ENCODE peak calls at places on chromosomes 4 and X, in five cellular contexts. T, Q, I, Y and S are unnamed samples.

GRCh38 chrX:130196453-130196852 is 24.7 kb downstream of the RAB33A start:
- DNase-seq in T (no peak), Q (no peak), I (no peak), Y (peak; percentile 65), S (no peak)

GRCh38 chr4:61200195-61200990 is at the start of gene ADGRL3:
- DNase-seq in T (peak; percentile 81), Q (peak; percentile 89), I (no peak), Y (no peak), S (peak; percentile 3)

GRCh38 chr4:68929076-68929737 is 22.4 kb downstream of the UGT2A3 start:
- DNase-seq in T (no peak), Q (no peak), I (no peak), Y (no peak), S (no peak)

GRCh38 chr4:66273110-66273509 is 602.8 kb upstream of the EPHA5 start:
- DNase-seq in T (no peak), Q (no peak), I (no peak), Y (no peak), S (no peak)

GRCh38 chrX:10722804-10723364 is 102.5 kb upstream of the MID1 start:
- DNase-seq in T (peak; percentile 65), Q (peak; percentile 46), I (peak; percentile 36), Y (peak; percentile 82), S (peak; percentile 65)

GRCh38 chrX:69556094-69557011 is 52.2 kb downstream of the NALF2 start:
- DNase-seq in T (no peak), Q (peak; percentile 88), I (no peak), Y (no peak), S (peak; percentile 28)

GRCh38 chr4:123573866-123574508 is 177.4 kb downstream of the SPRY1 start:
- DNase-seq in T (no peak), Q (no peak), I (no peak), Y (no peak), S (no peak)

GRCh38 chr4:10584042-10584441 is 100.5 kb downstream of the CLNK start:
- DNase-seq in T (no peak), Q (no peak), I (no peak), Y (peak; percentile 75), S (peak; percentile 76)

GRCh38 chr4:26916195-26916594 is 55.6 kb downstream of the STIM2 start:
- DNase-seq in T (peak; percentile 34), Q (no peak), I (no peak), Y (peak; percentile 23), S (peak; percentile 30)

GRCh38 chrX:39725928-39726619 is 371.7 kb downstream of the BCOR start:
- DNase-seq in T (peak; percentile 24), Q (no peak), I (no peak), Y (peak; percentile 91), S (peak; percentile 86)

GRCh38 chrX:10676239-10676971 is 56.0 kb upstream of the MID1 start:
- DNase-seq in T (no peak), Q (peak; percentile 27), I (no peak), Y (no peak), S (no peak)

GRCh38 chr4:29588615-29589014 is 1131.6 kb upstream of the PCDH7 start:
- DNase-seq in T (no peak), Q (no peak), I (no peak), Y (no peak), S (peak; percentile 14)

GRCh38 chr4:41873380-41874295 is 61.6 kb upstream of the TMEM33 start:
- DNase-seq in T (peak; percentile 88), Q (peak; percentile 65), I (no peak), Y (no peak), S (no peak)

GRCh38 chr4:53505947-53506346 is 85.3 kb downstream of the LNX1 start:
- DNase-seq in T (no peak), Q (no peak), I (no peak), Y (no peak), S (peak; percentile 38)

GRCh38 chr4:52317981-52318380 is 266.9 kb downstream of the SPATA18 start:
- DNase-seq in T (no peak), Q (no peak), I (no peak), Y (no peak), S (no peak)

GRCh38 chrX:17266171-17266570 is 108.8 kb upstream of the NHS start:
- DNase-seq in T (no peak), Q (no peak), I (no peak), Y (no peak), S (no peak)

GRCh38 chr4:40562681-40563080 is 67.0 kb downstream of the RBM47 start:
- DNase-seq in T (no peak), Q (no peak), I (no peak), Y (no peak), S (peak; percentile 45)

GRCh38 chr4:24887881-24888430 is 24.9 kb downstream of the CCDC149 start:
- DNase-seq in T (no peak), Q (no peak), I (no peak), Y (no peak), S (no peak)

GRCh38 chr4:5036239-5036638 is 15.0 kb upstream of the STK32B start:
- DNase-seq in T (no peak), Q (no peak), I (no peak), Y (peak; percentile 86), S (peak; percentile 75)

GRCh38 chr4:100789991-100790390 is 272.2 kb upstream of the EMCN start:
- DNase-seq in T (no peak), Q (no peak), I (no peak), Y (no peak), S (no peak)

GRCh38 chr4:152719856-152720556 is 40.2 kb upstream of the TMEM154 start:
- DNase-seq in T (no peak), Q (no peak), I (no peak), Y (no peak), S (peak; percentile 21)

GRCh38 chr4:84799318-84799717 is 167.2 kb downstream of the WDFY3 start:
- DNase-seq in T (no peak), Q (no peak), I (no peak), Y (no peak), S (no peak)

GRCh38 chrX:118824173-118824782 is 654 bp downstream of the ZCCHC12 start:
- DNase-seq in T (peak; percentile 71), Q (peak; percentile 35), I (no peak), Y (no peak), S (no peak)

GRCh38 chr4:119026662-119027444 is 108.8 kb upstream of the MYOZ2 start:
- DNase-seq in T (no peak), Q (peak; percentile 38), I (no peak), Y (peak; percentile 69), S (peak; percentile 56)

GRCh38 chr4:119025440-119025839 is 110.2 kb upstream of the MYOZ2 start:
- DNase-seq in T (no peak), Q (no peak), I (peak; percentile 36), Y (peak; percentile 62), S (peak; percentile 77)

GRCh38 chr4:119027815-119028214 is 107.8 kb upstream of the MYOZ2 start:
- DNase-seq in T (no peak), Q (no peak), I (no peak), Y (no peak), S (no peak)

GRCh38 chr4:119024102-119024501 is 111.5 kb upstream of the MYOZ2 start:
- DNase-seq in T (no peak), Q (no peak), I (no peak), Y (no peak), S (no peak)

GRCh38 chr4:119025916-119026661 is 109.5 kb upstream of the MYOZ2 start:
- DNase-seq in T (no peak), Q (no peak), I (no peak), Y (peak; percentile 94), S (peak; percentile 95)
- TF ChIP-seq CTCF in T (no peak), Q (no peak), I (no peak), Y (no peak), S (no peak)

GRCh38 chrX:18425199-18426003 is at the start of gene CDKL5:
- DNase-seq in T (peak; percentile 93), Q (peak; percentile 98), I (peak; percentile 95), Y (peak; percentile 94), S (peak; percentile 93)
- TF ChIP-seq CTCF in T (no peak), Q (no peak), I (no peak), Y (no peak), S (no peak)

GRCh38 chr4:168631241-168632151 is 134.6 kb downstream of the PALLD start:
- DNase-seq in T (peak; percentile 87), Q (peak; percentile 73), I (peak; percentile 18), Y (peak; percentile 49), S (peak; percentile 38)
- TF ChIP-seq CTCF in T (peak; percentile 52), Q (peak; percentile 56), I (peak; percentile 28), Y (peak; percentile 28), S (no peak)

DNA sequence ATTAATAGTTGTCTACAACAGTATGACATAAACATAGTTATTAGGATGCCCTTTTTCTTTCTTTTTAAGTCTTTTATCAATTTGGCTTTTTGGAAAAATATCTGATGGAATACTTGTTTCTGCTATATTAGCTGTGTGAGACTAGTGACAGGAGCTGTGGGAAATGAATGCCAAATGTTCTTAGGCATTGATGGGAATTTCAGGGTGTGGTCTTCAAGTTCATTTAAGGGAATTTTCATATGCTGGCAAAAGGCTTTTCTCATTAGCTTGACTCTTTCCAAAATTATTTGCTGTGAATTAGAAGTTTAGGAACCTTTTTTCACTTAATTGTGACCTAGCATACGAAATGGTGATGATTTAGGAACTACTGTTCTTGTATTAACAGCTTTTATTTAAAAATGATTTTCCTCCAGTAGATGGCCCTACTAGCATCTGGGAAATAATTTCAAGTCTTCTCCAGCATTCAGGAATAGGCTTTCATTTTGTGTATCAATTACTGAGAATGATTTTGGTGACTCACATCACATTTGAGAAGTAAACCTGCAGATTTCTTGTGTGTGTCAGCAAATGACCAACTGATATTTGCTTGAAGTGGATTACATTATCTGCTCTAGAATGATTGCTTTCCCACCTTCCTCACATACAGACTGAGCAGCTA is 70.9 kb downstream of the HTT start:
- DNase-seq in T (no peak), Q (no peak), I (no peak), Y (peak; percentile 41), S (peak; percentile 53)
- TF ChIP-seq CTCF in T (peak; percentile 48), Q (no peak), I (no peak), Y (peak; percentile 44), S (peak; percentile 30)

GRCh38 chr4:102734591-102735385 is 26.0 kb downstream of the MANBA start:
- DNase-seq in T (no peak), Q (no peak), I (no peak), Y (peak; percentile 8), S (peak; percentile 53)

GRCh38 chr4:102734116-102734515 is 26.7 kb downstream of the MANBA start:
- DNase-seq in T (no peak), Q (no peak), I (no peak), Y (no peak), S (no peak)

GRCh38 chr4:102735578-102735977 is 25.2 kb downstream of the MANBA start:
- DNase-seq in T (no peak), Q (no peak), I (no peak), Y (no peak), S (no peak)

GRCh38 chr4:102732678-102733445 is 27.9 kb downstream of the MANBA start:
- DNase-seq in T (no peak), Q (no peak), I (no peak), Y (no peak), S (no peak)

GRCh38 chr4:102730968-102731533 is 29.7 kb downstream of the MANBA start:
- DNase-seq in T (no peak), Q (peak; percentile 59), I (no peak), Y (no peak), S (no peak)
- TF ChIP-seq CTCF in T (peak; percentile 10), Q (peak; percentile 73), I (no peak), Y (peak; percentile 8), S (peak; percentile 30)

GRCh38 chr4:129140521-129140920 is 44.6 kb downstream of the C4orf33 start:
- DNase-seq in T (no peak), Q (no peak), I (no peak), Y (no peak), S (peak; percentile 5)
- TF ChIP-seq CTCF in T (peak; percentile 46), Q (no peak), I (no peak), Y (no peak), S (peak; percentile 20)

GRCh38 chr4:33649015-33649414 is 2595.3 kb downstream of the ARAP2 start:
- DNase-seq in T (no peak), Q (no peak), I (no peak), Y (peak; percentile 54), S (peak; percentile 66)
- TF ChIP-seq CTCF in T (peak; percentile 74), Q (peak; percentile 72), I (peak; percentile 9), Y (peak; percentile 87), S (peak; percentile 80)